ENCODE peak calls at places on chromosome 16, in eight cellular contexts. One of them, this sample, is unnamed.

GRCh38 chr16:13770436-13770835 is 149.5 kb upstream of the ERCC4 start:
- DNase-seq in chondrocyte: no peak
- DNase-seq in ureter: no peak
- DNase-seq in colonic mucosa: no peak
- DNase-seq in Peyer's patch: no peak
- DNase-seq in HEK293T: no peak
- DNase-seq in testis: no peak
- DNase-seq in stimulated activated CD8-positive, alpha-beta memory T cell treated with anti-CD3 and anti-CD28 coated beads, Interleukin-15, amount 100 ng/mL, for 24 hours: no peak
- DNase-seq in this sample: no peak

GRCh38 chr16:73000020-73000906 is 47.7 kb downstream of the ZFHX3 start:
- DNase-seq in testis: peak; percentile 66
- DNase-seq in chondrocyte: peak; percentile 82
- DNase-seq in colonic mucosa: peak; percentile 40
- DNase-seq in Peyer's patch: no peak
- DNase-seq in HEK293T: no peak
- DNase-seq in ureter: no peak
- DNase-seq in stimulated activated CD8-positive, alpha-beta memory T cell treated with anti-CD3 and anti-CD28 coated beads, Interleukin-15, amount 100 ng/mL, for 24 hours: no peak
- DNase-seq in this sample: no peak

GRCh38 chr16:21235199-21235585 is 1.7 kb downstream of the ANKS4B start:
- DNase-seq in HEK293T: no peak
- DNase-seq in Peyer's patch: no peak
- DNase-seq in stimulated activated CD8-positive, alpha-beta memory T cell treated with anti-CD3 and anti-CD28 coated beads, Interleukin-15, amount 100 ng/mL, for 24 hours: no peak
- DNase-seq in colonic mucosa: peak; percentile 41
- DNase-seq in testis: no peak
- DNase-seq in chondrocyte: no peak
- DNase-seq in ureter: no peak
- DNase-seq in this sample: no peak

GRCh38 chr16:64983983-64984382 is 137.9 kb downstream of the CDH11 start:
- DNase-seq in colonic mucosa: peak; percentile 26
- DNase-seq in stimulated activated CD8-positive, alpha-beta memory T cell treated with anti-CD3 and anti-CD28 coated beads, Interleukin-15, amount 100 ng/mL, for 24 hours: no peak
- DNase-seq in ureter: peak; percentile 44
- DNase-seq in chondrocyte: no peak
- DNase-seq in HEK293T: peak; percentile 27
- DNase-seq in Peyer's patch: no peak
- DNase-seq in testis: peak; percentile 62
- DNase-seq in this sample: no peak

GRCh38 chr16:970766-971581 is at the start of gene LMF1:
- DNase-seq in colonic mucosa: peak; percentile 97
- DNase-seq in chondrocyte: peak; percentile 96
- DNase-seq in Peyer's patch: peak; percentile 99
- DNase-seq in ureter: peak; percentile 94
- DNase-seq in stimulated activated CD8-positive, alpha-beta memory T cell treated with anti-CD3 and anti-CD28 coated beads, Interleukin-15, amount 100 ng/mL, for 24 hours: peak; percentile 99
- DNase-seq in HEK293T: peak; percentile 99
- DNase-seq in testis: peak; percentile 95
- DNase-seq in this sample: peak; percentile 87

GRCh38 chr16:87657621-87658192 is 55.4 kb downstream of the JPH3 start:
- DNase-seq in HEK293T: peak; percentile 42
- DNase-seq in stimulated activated CD8-positive, alpha-beta memory T cell treated with anti-CD3 and anti-CD28 coated beads, Interleukin-15, amount 100 ng/mL, for 24 hours: no peak
- DNase-seq in ureter: no peak
- DNase-seq in Peyer's patch: no peak
- DNase-seq in testis: peak; percentile 49
- DNase-seq in colonic mucosa: no peak
- DNase-seq in chondrocyte: no peak
- DNase-seq in this sample: no peak

GRCh38 chr16:85612191-85612800 is 826 bp upstream of the GSE1 start:
- DNase-seq in stimulated activated CD8-positive, alpha-beta memory T cell treated with anti-CD3 and anti-CD28 coated beads, Interleukin-15, amount 100 ng/mL, for 24 hours: no peak
- DNase-seq in Peyer's patch: peak; percentile 77
- DNase-seq in chondrocyte: no peak
- DNase-seq in colonic mucosa: peak; percentile 85
- DNase-seq in testis: peak; percentile 58
- DNase-seq in ureter: peak; percentile 76
- DNase-seq in HEK293T: peak; percentile 50
- DNase-seq in this sample: peak; percentile 64

GRCh38 chr16:660459-661183 is 7.3 kb upstream of the RHOT2 start:
- DNase-seq in HEK293T: peak; percentile 95
- DNase-seq in stimulated activated CD8-positive, alpha-beta memory T cell treated with anti-CD3 and anti-CD28 coated beads, Interleukin-15, amount 100 ng/mL, for 24 hours: no peak
- DNase-seq in Peyer's patch: peak; percentile 95
- DNase-seq in colonic mucosa: peak; percentile 92
- DNase-seq in testis: peak; percentile 94
- DNase-seq in chondrocyte: no peak
- DNase-seq in ureter: peak; percentile 85
- DNase-seq in this sample: peak; percentile 85

GRCh38 chr16:927406-927805 is 43.4 kb downstream of the LMF1 start:
- DNase-seq in ureter: no peak
- DNase-seq in Peyer's patch: no peak
- DNase-seq in testis: no peak
- DNase-seq in colonic mucosa: no peak
- DNase-seq in stimulated activated CD8-positive, alpha-beta memory T cell treated with anti-CD3 and anti-CD28 coated beads, Interleukin-15, amount 100 ng/mL, for 24 hours: no peak
- DNase-seq in HEK293T: no peak
- DNase-seq in chondrocyte: no peak
- DNase-seq in this sample: no peak

GRCh38 chr16:62665269-62665668 is 629.0 kb upstream of the CDH8 start:
- DNase-seq in chondrocyte: no peak
- DNase-seq in colonic mucosa: no peak
- DNase-seq in testis: no peak
- DNase-seq in Peyer's patch: no peak
- DNase-seq in ureter: no peak
- DNase-seq in HEK293T: no peak
- DNase-seq in stimulated activated CD8-positive, alpha-beta memory T cell treated with anti-CD3 and anti-CD28 coated beads, Interleukin-15, amount 100 ng/mL, for 24 hours: no peak
- DNase-seq in this sample: no peak

GRCh38 chr16:54284319-54284930 is 2.2 kb downstream of the IRX3 start:
- DNase-seq in testis: no peak
- DNase-seq in Peyer's patch: no peak
- DNase-seq in ureter: no peak
- DNase-seq in stimulated activated CD8-positive, alpha-beta memory T cell treated with anti-CD3 and anti-CD28 coated beads, Interleukin-15, amount 100 ng/mL, for 24 hours: no peak
- DNase-seq in chondrocyte: no peak
- DNase-seq in HEK293T: no peak
- DNase-seq in colonic mucosa: no peak
- DNase-seq in this sample: no peak

GRCh38 chr16:1580956-1581355 is 30.9 kb downstream of the IFT140 start:
- DNase-seq in stimulated activated CD8-positive, alpha-beta memory T cell treated with anti-CD3 and anti-CD28 coated beads, Interleukin-15, amount 100 ng/mL, for 24 hours: no peak
- DNase-seq in colonic mucosa: peak; percentile 64
- DNase-seq in ureter: no peak
- DNase-seq in chondrocyte: no peak
- DNase-seq in Peyer's patch: no peak
- DNase-seq in testis: no peak
- DNase-seq in HEK293T: no peak
- DNase-seq in this sample: no peak

GRCh38 chr16:58026139-58026704 is 668 bp downstream of the MMP15 start:
- DNase-seq in stimulated activated CD8-positive, alpha-beta memory T cell treated with anti-CD3 and anti-CD28 coated beads, Interleukin-15, amount 100 ng/mL, for 24 hours: no peak
- DNase-seq in ureter: no peak
- DNase-seq in chondrocyte: peak; percentile 92
- DNase-seq in colonic mucosa: peak; percentile 55
- DNase-seq in Peyer's patch: peak; percentile 72
- DNase-seq in HEK293T: peak; percentile 52
- DNase-seq in testis: no peak
- DNase-seq in this sample: no peak

GRCh38 chr16:50762241-50762640 is 20.4 kb downstream of the CYLD start:
- DNase-seq in ureter: no peak
- DNase-seq in Peyer's patch: no peak
- DNase-seq in testis: no peak
- DNase-seq in chondrocyte: no peak
- DNase-seq in colonic mucosa: no peak
- DNase-seq in stimulated activated CD8-positive, alpha-beta memory T cell treated with anti-CD3 and anti-CD28 coated beads, Interleukin-15, amount 100 ng/mL, for 24 hours: no peak
- DNase-seq in HEK293T: no peak
- DNase-seq in this sample: no peak

GRCh38 chr16:30352488-30353401 is 2.4 kb downstream of the CD2BP2 start:
- DNase-seq in ureter: no peak
- DNase-seq in testis: no peak
- DNase-seq in chondrocyte: peak; percentile 46
- DNase-seq in HEK293T: no peak
- DNase-seq in Peyer's patch: peak; percentile 33
- DNase-seq in colonic mucosa: no peak
- DNase-seq in stimulated activated CD8-positive, alpha-beta memory T cell treated with anti-CD3 and anti-CD28 coated beads, Interleukin-15, amount 100 ng/mL, for 24 hours: no peak
- DNase-seq in this sample: no peak

GRCh38 chr16:24978370-24978914 is 36.7 kb downstream of the ARHGAP17 start:
- DNase-seq in HEK293T: no peak
- DNase-seq in testis: no peak
- DNase-seq in chondrocyte: no peak
- DNase-seq in stimulated activated CD8-positive, alpha-beta memory T cell treated with anti-CD3 and anti-CD28 coated beads, Interleukin-15, amount 100 ng/mL, for 24 hours: no peak
- DNase-seq in ureter: no peak
- DNase-seq in colonic mucosa: no peak
- DNase-seq in Peyer's patch: no peak
- DNase-seq in this sample: no peak

GRCh38 chr16:83215417-83216001 is 588.7 kb downstream of the CDH13 start:
- DNase-seq in chondrocyte: no peak
- DNase-seq in testis: peak; percentile 77
- DNase-seq in HEK293T: peak; percentile 51
- DNase-seq in colonic mucosa: peak; percentile 62
- DNase-seq in stimulated activated CD8-positive, alpha-beta memory T cell treated with anti-CD3 and anti-CD28 coated beads, Interleukin-15, amount 100 ng/mL, for 24 hours: peak; percentile 27
- DNase-seq in ureter: no peak
- DNase-seq in Peyer's patch: peak; percentile 72
- DNase-seq in this sample: no peak

GRCh38 chr16:50696575-50697420 is 3.4 kb downstream of the NOD2 start:
- DNase-seq in stimulated activated CD8-positive, alpha-beta memory T cell treated with anti-CD3 and anti-CD28 coated beads, Interleukin-15, amount 100 ng/mL, for 24 hours: no peak
- DNase-seq in chondrocyte: no peak
- DNase-seq in colonic mucosa: peak; percentile 92
- DNase-seq in Peyer's patch: peak; percentile 79
- DNase-seq in HEK293T: no peak
- DNase-seq in testis: peak; percentile 78
- DNase-seq in ureter: peak; percentile 84
- DNase-seq in this sample: peak; percentile 71

GRCh38 chr16:67022531-67023214 is 6.3 kb upstream of the CBFB start:
- DNase-seq in chondrocyte: no peak
- DNase-seq in HEK293T: no peak
- DNase-seq in testis: peak; percentile 6
- DNase-seq in Peyer's patch: no peak
- DNase-seq in colonic mucosa: no peak
- DNase-seq in stimulated activated CD8-positive, alpha-beta memory T cell treated with anti-CD3 and anti-CD28 coated beads, Interleukin-15, amount 100 ng/mL, for 24 hours: no peak
- DNase-seq in ureter: peak; percentile 15
- DNase-seq in this sample: no peak

GRCh38 chr16:54545890-54546476 is 259.4 kb upstream of the IRX3 start:
- DNase-seq in HEK293T: no peak
- DNase-seq in stimulated activated CD8-positive, alpha-beta memory T cell treated with anti-CD3 and anti-CD28 coated beads, Interleukin-15, amount 100 ng/mL, for 24 hours: no peak
- DNase-seq in colonic mucosa: no peak
- DNase-seq in testis: no peak
- DNase-seq in ureter: no peak
- DNase-seq in chondrocyte: no peak
- DNase-seq in Peyer's patch: no peak
- DNase-seq in this sample: no peak

GRCh38 chr16:86823895-86824671 is 245.7 kb downstream of the FOXL1 start:
- DNase-seq in stimulated activated CD8-positive, alpha-beta memory T cell treated with anti-CD3 and anti-CD28 coated beads, Interleukin-15, amount 100 ng/mL, for 24 hours: no peak
- DNase-seq in chondrocyte: no peak
- DNase-seq in Peyer's patch: no peak
- DNase-seq in colonic mucosa: no peak
- DNase-seq in HEK293T: no peak
- DNase-seq in ureter: no peak
- DNase-seq in testis: no peak
- DNase-seq in this sample: no peak

GRCh38 chr16:59573528-59574271 is 839.6 kb upstream of the GOT2 start:
- DNase-seq in colonic mucosa: no peak
- DNase-seq in chondrocyte: no peak
- DNase-seq in ureter: no peak
- DNase-seq in HEK293T: no peak
- DNase-seq in Peyer's patch: no peak
- DNase-seq in testis: no peak
- DNase-seq in stimulated activated CD8-positive, alpha-beta memory T cell treated with anti-CD3 and anti-CD28 coated beads, Interleukin-15, amount 100 ng/mL, for 24 hours: no peak
- DNase-seq in this sample: no peak

GRCh38 chr16:76194621-76195015 is 82.6 kb upstream of the CNTNAP4 start:
- DNase-seq in chondrocyte: no peak
- DNase-seq in ureter: no peak
- DNase-seq in HEK293T: no peak
- DNase-seq in stimulated activated CD8-positive, alpha-beta memory T cell treated with anti-CD3 and anti-CD28 coated beads, Interleukin-15, amount 100 ng/mL, for 24 hours: no peak
- DNase-seq in colonic mucosa: no peak
- DNase-seq in testis: no peak
- DNase-seq in Peyer's patch: no peak
- DNase-seq in this sample: no peak